ENCODE peak calls at places on chromosomes 6 and 20, in six cellular contexts. F is NCI-H460, Q is GM04504, U is germinal center, S is Calu3, X is T follicular helper cell. A is an unnamed sample.

GRCh38 chr6:83231146-83231545 is 38.0 kb downstream of the RWDD2A start:
- DNase-seq in F (no peak), Q (peak), X (no peak), S (no peak), U (no peak), A (no peak)

GRCh38 chr6:107310362-107310761 is 149.0 kb downstream of the PDSS2 start:
- DNase-seq in F (no peak), Q (no peak), U (no peak), S (no peak), X (no peak), A (no peak)

GRCh38 chr6:46407246-46407645 is 84.0 kb downstream of the RCAN2 start:
- DNase-seq in U (no peak), X (no peak), Q (no peak), F (no peak), S (no peak), A (no peak)

GRCh38 chr6:166515072-166515810 is 71.2 kb downstream of the RAMACL start:
- DNase-seq in F (peak), U (no peak), S (peak), Q (peak), X (no peak), A (peak)

GRCh38 chr20:24376523-24377085 is 92.8 kb upstream of the SYNDIG1 start:
- DNase-seq in X (no peak), U (no peak), Q (no peak), F (no peak), S (no peak), A (no peak)

GRCh38 chr6:47157063-47157462 is 114.9 kb upstream of the ADGRF1 start:
- DNase-seq in F (no peak), U (no peak), S (no peak), Q (no peak), X (no peak), A (no peak)

GRCh38 chr6:90193359-90193758 is 103.3 kb downstream of the BACH2 start:
- DNase-seq in F (no peak), X (no peak), U (no peak), Q (no peak), S (no peak), A (no peak)

GRCh38 chr6:148854086-148854485 is 107.3 kb downstream of the UST start:
- DNase-seq in U (no peak), X (no peak), F (no peak), S (no peak), Q (no peak), A (no peak)

GRCh38 chr6:56729719-56730118 is 87.0 kb upstream of the DST start:
- DNase-seq in U (no peak), Q (peak), S (no peak), F (no peak), X (no peak), A (no peak)

GRCh38 chr6:108106261-108106660 is 31.7 kb upstream of the OSTM1 start:
- DNase-seq in F (no peak), U (no peak), S (no peak), X (no peak), Q (no peak), A (no peak)

GRCh38 chr6:79544939-79545450 is 7.8 kb upstream of the LCA5 start:
- DNase-seq in F (peak), S (peak), U (peak), X (no peak), Q (peak), A (peak)

GRCh38 chr6:85362652-85363310 is 87.1 kb upstream of the NT5E start:
- DNase-seq in F (no peak), U (no peak), Q (no peak), S (no peak), X (no peak), A (no peak)

GRCh38 chr20:25230177-25230831 is 17.6 kb upstream of the PYGB start:
- DNase-seq in U (peak), X (no peak), S (no peak), Q (no peak), F (no peak), A (no peak)

GRCh38 chr20:61905781-61906523 is 159.7 kb downstream of the TAF4 start:
- DNase-seq in U (no peak), Q (no peak), S (no peak), X (no peak), F (no peak), A (no peak)

GRCh38 chr6:121236984-121237383 is 97.3 kb downstream of the TBC1D32 start:
- DNase-seq in U (no peak), X (no peak), Q (no peak), S (no peak), F (no peak), A (no peak)

GRCh38 chr20:4936851-4937412 is 64.4 kb downstream of the SLC23A2 start:
- DNase-seq in Q (no peak), X (no peak), F (no peak), S (no peak), U (no peak), A (no peak)

GRCh38 chr6:137297887-137298286 is 78.7 kb upstream of the IFNGR1 start:
- DNase-seq in X (no peak), Q (no peak), U (no peak), S (no peak), F (no peak), A (no peak)

GRCh38 chr6:111996159-111996558 is 57.7 kb upstream of the CCN6 start:
- DNase-seq in U (no peak), S (no peak), X (no peak), F (no peak), Q (no peak), A (no peak)

GRCh38 chr6:116561377-116562018 is 7.9 kb downstream of the CALHM4 start:
- DNase-seq in U (peak), X (peak), Q (no peak), S (peak), F (peak), A (peak)

GRCh38 chr6:81831274-81831673 is 78.8 kb upstream of the TENT5A start:
- DNase-seq in X (no peak), S (peak), U (no peak), Q (no peak), F (no peak), A (no peak)

GRCh38 chr20:64181391-64181790 is 17.1 kb downstream of the MYT1 start:
- DNase-seq in Q (no peak), X (no peak), S (no peak), U (no peak), F (no peak), A (no peak)

GRCh38 chr6:53752856-53753255 is 41.9 kb upstream of the LRRC1 start:
- DNase-seq in X (no peak), F (no peak), S (no peak), U (no peak), Q (no peak), A (no peak)

GRCh38 chr6:154298297-154298696 is 58.3 kb downstream of the IPCEF1 start:
- DNase-seq in U (no peak), S (no peak), F (no peak), X (no peak), Q (no peak), A (no peak)

GRCh38 chr6:7910298-7910653 is 312 bp downstream of the TXNDC5 start:
- DNase-seq in U (no peak), F (no peak), Q (no peak), X (no peak), S (no peak), A (peak)

GRCh38 chr6:107819976-107820551 is 4.0 kb downstream of the SCML4 start:
- DNase-seq in X (no peak), S (no peak), Q (no peak), F (no peak), U (no peak), A (no peak)

GRCh38 chr20:8661229-8662023 is 407.5 kb upstream of the PLCB4 start:
- DNase-seq in F (no peak), U (no peak), S (no peak), Q (no peak), X (no peak), A (no peak)